ENCODE peak calls at places on chromosomes 1 and 21, in seven cellular contexts. N is heart left ventricle; X is lower lobe of right lung; G is tibial nerve; D is prostate gland; H is psoas muscle; T is CD8-positive, alpha-beta T cell. W is an unnamed sample. For H3K4me1, the result is how much of the 10 kb centered on the place peaks cover.

GRCh38 chr1:38817958-38818705 is 41.4 kb downstream of the RRAGC start:
- DNase-seq in N (no peak), X (peak), G (no peak), D (no peak), H (peak), T (peak), W (no peak)

GRCh38 chr1:61842863-61843514 is 100.7 kb downstream of the PATJ start:
- DNase-seq in N (no peak), X (no peak), G (no peak), D (peak), H (no peak), T (no peak), W (no peak)

GRCh38 chr21:19969156-19969555 is 1029.1 kb upstream of the NCAM2 start:
- DNase-seq in N (no peak), X (no peak), G (no peak), D (no peak), H (no peak), T (no peak), W (no peak)

GRCh38 chr1:23752909-23753308 is 9.6 kb downstream of the ELOA start:
- DNase-seq in N (no peak), X (no peak), G (no peak), D (no peak), H (no peak), T (no peak), W (no peak)

GRCh38 chr1:156126701-156127534 is 12.4 kb downstream of the LMNA start:
- DNase-seq in N (no peak), X (peak), G (no peak), D (no peak), H (peak), T (peak), W (peak)

GRCh38 chr1:111161843-111162242 is 21.8 kb downstream of the CEPT1 start:
- DNase-seq in N (no peak), X (no peak), G (no peak), D (no peak), H (no peak), T (no peak), W (no peak)

GRCh38 chr1:116134178-116134773 is 23.1 kb downstream of the MAB21L3 start:
- DNase-seq in N (no peak), X (no peak), G (no peak), D (no peak), H (no peak), T (no peak), W (no peak)

GRCh38 chr1:221487781-221488520 is 253.9 kb downstream of the DUSP10 start:
- DNase-seq in N (no peak), X (no peak), G (no peak), D (no peak), H (no peak), T (no peak), W (no peak)

GRCh38 chr1:29179641-29180184 is 2.0 kb downstream of the SRSF4 start:
- DNase-seq in N (no peak), X (no peak), G (no peak), D (no peak), H (no peak), T (no peak), W (no peak)

GRCh38 chr21:32925098-32925497 is 100.6 kb upstream of the OLIG2 start:
- DNase-seq in N (no peak), X (no peak), G (no peak), D (no peak), H (no peak), T (no peak), W (no peak)

GRCh38 chr1:165875171-165875570 is 47.8 kb downstream of the UCK2 start:
- DNase-seq in N (no peak), X (no peak), G (no peak), D (no peak), H (no peak), T (no peak), W (no peak)

GRCh38 chr1:85621430-85621829 is 40.9 kb downstream of the CCN1 start:
- DNase-seq in N (no peak), X (no peak), G (no peak), D (no peak), H (no peak), T (no peak), W (no peak)

GRCh38 chr1:218643926-218644325 is 298.8 kb downstream of the TGFB2 start:
- DNase-seq in N (no peak), X (no peak), G (no peak), D (no peak), H (no peak), T (no peak), W (no peak)

GRCh38 chr1:203307690-203308126 is 2.4 kb downstream of the BTG2 start:
- DNase-seq in N (no peak), X (no peak), G (no peak), D (no peak), H (no peak), T (no peak), W (no peak)

GRCh38 chr1:203306089-203306969 is 1.0 kb downstream of the BTG2 start:
- DNase-seq in N (peak), X (peak), G (peak), D (peak), H (peak), T (no peak), W (peak)

GRCh38 chr1:203305809-203306088 is 430 bp downstream of the BTG2 start:
- DNase-seq in N (no peak), X (no peak), G (no peak), D (no peak), H (no peak), T (no peak), W (no peak)

GRCh38 chr1:203308205-203309114 is 3.1 kb downstream of the BTG2 start:
- DNase-seq in N (no peak), X (no peak), G (no peak), D (no peak), H (no peak), T (no peak), W (no peak)

DNA sequence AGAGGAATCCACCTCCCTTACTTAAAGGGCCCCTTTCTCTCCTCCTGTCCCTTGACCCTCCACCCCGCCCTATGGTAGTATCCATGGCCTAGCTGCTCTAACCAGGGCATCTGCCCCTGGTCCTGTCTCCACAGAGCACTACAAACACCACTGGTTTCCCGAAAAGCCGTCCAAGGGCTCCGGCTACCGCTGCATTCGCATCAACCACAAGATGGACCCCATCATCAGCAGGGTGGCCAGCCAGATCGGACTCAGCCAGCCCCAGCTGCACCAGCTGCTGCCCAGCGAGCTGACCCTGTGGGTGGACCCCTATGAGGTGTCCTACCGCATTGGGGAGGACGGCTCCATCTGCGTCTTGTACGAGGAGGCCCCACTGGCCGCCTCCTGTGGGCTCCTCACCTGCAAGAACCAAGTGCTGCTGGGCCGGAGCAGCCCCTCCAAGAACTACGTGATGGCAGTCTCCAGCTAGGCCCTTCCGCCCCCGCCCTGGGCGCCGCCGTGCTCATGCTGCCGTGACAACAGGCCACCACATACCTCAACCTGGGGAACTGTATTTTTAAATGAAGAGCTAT is 1.7 kb downstream of the BTG2 start:
- DNase-seq in N (peak), X (no peak), G (no peak), D (no peak), H (no peak), T (no peak), W (no peak)
- TF ChIP-seq CTCF in N (no peak), X (no peak), G (no peak), D (no peak), H (no peak), T (no peak), W (no peak)

GRCh38 chr1:36406440-36406839 is 8.7 kb upstream of the LSM10 start:
- DNase-seq in N (no peak), X (no peak), G (no peak), D (no peak), H (no peak), T (no peak), W (no peak)
- H3K4me1 ChIP-seq in N (under half), X (under half), G (under half), D (under half), H (under half), T (under half), W (under half)

DNA sequence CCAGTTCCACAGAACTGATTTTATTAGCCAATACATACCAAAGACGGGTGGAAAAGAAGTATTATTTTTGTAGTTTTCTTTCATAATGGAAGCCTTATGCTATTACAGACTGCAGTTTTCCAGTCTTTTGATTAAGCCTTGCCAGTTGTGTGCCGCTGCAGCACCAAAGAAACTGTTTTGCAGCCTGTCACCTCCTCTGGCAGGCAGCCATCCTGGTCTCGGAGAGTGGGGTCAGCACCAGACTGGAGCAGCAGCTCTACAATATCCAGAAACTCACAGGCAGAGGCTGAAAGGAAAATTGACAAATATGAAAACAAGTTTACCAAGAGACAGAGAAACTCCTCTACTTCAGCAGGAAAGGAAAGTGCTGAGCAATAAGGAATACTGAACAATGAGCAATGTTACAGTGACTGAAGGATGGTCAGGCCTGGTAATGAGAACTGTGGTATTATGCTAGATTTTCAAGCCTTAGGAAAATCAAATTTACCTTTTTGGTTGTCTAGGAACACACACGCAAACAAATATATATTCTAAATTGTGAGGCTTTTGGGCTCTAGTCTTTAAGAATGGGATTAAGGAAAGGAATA is 58.3 kb downstream of the LHX4 start:
- DNase-seq in N (no peak), X (no peak), G (no peak), D (no peak), H (no peak), T (no peak), W (no peak)
- H3K27ac ChIP-seq in N (no peak), X (no peak), G (no peak), D (no peak), H (no peak), T (no peak), W (no peak)

GRCh38 chr1:75615664-75616435 is 4.9 kb upstream of the SLC44A5 start:
- DNase-seq in N (no peak), X (peak), G (no peak), D (no peak), H (peak), T (no peak), W (no peak)

GRCh38 chr1:75616436-75617433 is 5.8 kb upstream of the SLC44A5 start:
- DNase-seq in N (no peak), X (no peak), G (no peak), D (no peak), H (no peak), T (no peak), W (no peak)

GRCh38 chr1:75611014-75611413 is at the start of gene SLC44A5:
- DNase-seq in N (no peak), X (no peak), G (no peak), D (no peak), H (no peak), T (no peak), W (no peak)

GRCh38 chr1:75618382-75618781 is 7.5 kb upstream of the SLC44A5 start:
- DNase-seq in N (no peak), X (no peak), G (no peak), D (no peak), H (no peak), T (no peak), W (no peak)

GRCh38 chr1:75614455-75615379 is 3.8 kb upstream of the SLC44A5 start:
- DNase-seq in N (peak), X (peak), G (no peak), D (no peak), H (peak), T (no peak), W (no peak)
- TF ChIP-seq CTCF in N (peak), X (peak), G (no peak), D (no peak), H (peak), T (peak), W (no peak)

GRCh38 chr21:35509004-35509704 is 460.1 kb upstream of the RUNX1 start:
- DNase-seq in N (peak), X (no peak), G (no peak), D (no peak), H (no peak), T (no peak), W (no peak)
- H3K4me1 ChIP-seq in N (under half), X (under half), G (under half), D (under half), H (under half), T (under half), W (under half)

DNA sequence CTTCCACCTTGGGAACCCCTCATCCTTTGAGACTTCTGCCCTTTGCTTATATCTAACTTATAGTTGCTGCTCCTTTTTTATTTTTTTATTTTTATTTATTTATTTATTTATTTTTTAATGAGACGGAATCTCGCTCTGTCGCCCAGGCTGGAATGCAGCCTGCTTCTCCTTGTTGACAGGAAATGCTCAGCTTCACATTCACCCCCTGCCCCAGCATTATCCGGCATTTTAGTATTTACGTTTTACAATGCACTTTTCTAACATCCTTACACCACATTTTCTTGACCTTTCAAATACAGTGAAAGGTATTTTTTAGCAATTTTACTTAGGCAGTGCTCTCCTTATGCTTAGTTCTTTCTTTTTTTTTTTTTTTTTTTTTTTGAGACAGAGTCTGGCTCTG is 14.9 kb downstream of the CXADR start:
- DNase-seq in N (no peak), X (no peak), G (no peak), D (no peak), H (no peak), T (no peak), W (no peak)
- H3K27ac ChIP-seq in N (peak), X (no peak), G (no peak), D (no peak), H (no peak), T (no peak), W (no peak)

DNA sequence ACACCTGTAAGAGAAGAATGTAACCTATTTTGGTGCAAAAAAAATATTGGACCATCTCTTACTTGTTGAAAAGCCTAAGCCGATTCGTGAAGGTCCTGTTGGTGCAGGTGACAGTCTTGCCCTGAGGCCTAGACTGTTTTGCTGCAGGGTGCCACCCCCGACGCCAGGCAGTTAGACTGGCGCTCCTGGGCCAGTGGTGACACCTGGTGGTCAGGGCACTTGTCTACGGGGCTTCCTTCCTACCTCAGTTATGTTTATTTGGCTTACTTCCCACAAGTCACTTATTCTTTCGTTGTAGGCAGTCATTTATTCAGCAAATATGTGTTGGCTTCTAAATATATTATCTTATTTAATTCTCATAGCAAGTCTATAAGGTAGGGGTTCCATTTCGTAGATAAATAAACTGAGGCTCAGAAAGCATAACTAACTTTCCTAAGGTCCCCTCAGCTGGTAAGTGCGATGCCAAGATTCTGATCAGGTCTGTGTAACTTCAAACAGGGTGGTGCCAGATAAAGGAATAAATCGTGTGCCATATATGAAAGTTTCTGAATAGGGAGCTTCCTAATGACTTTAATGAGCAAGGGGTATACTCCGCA is 1.9 kb downstream of the EEIG2 start:
- DNase-seq in N (peak), X (peak), G (no peak), D (peak), H (peak), T (peak), W (no peak)
- TF ChIP-seq CTCF in N (no peak), X (peak), G (peak), D (peak), H (peak), T (peak), W (peak)

GRCh38 chr1:27138927-27139326 is 16.0 kb downstream of the SLC9A1 start:
- DNase-seq in N (no peak), X (no peak), G (no peak), D (no peak), H (no peak), T (no peak), W (no peak)
- H3K4me1 ChIP-seq in N (half or more), X (half or more), G (under half), D (under half), H (half or more), T (half or more), W (under half)

GRCh38 chr1:109255097-109255651 is 5.8 kb downstream of the CELSR2 start:
- DNase-seq in N (no peak), X (no peak), G (no peak), D (no peak), H (no peak), T (no peak), W (no peak)
- H3K27ac ChIP-seq in N (peak), X (no peak), G (peak), D (no peak), H (no peak), T (no peak), W (peak)

W was measured in breast epithelium.